ENCODE peak calls at places on chromosome 7, in eight cellular contexts. W, N, Z, I, R, L, K and T are unnamed samples.

GRCh38 chr7:44224951-44225565 is 24.3 kb downstream of the YKT6 start:
- DNase-seq in Z (no peak), K (no peak), I (no peak), W (no peak), L (no peak), N (no peak), R (no peak), T (no peak)

GRCh38 chr7:64888561-64888900 is 14.5 kb upstream of the ZNF273 start:
- DNase-seq in L (no peak), W (peak), R (no peak), K (no peak), I (no peak), Z (no peak), N (no peak), T (no peak)

GRCh38 chr7:116953372-116953726 is at the start of gene ST7:
- DNase-seq in I (peak), N (peak), L (peak), R (peak), K (peak), W (peak), Z (peak), T (peak)

GRCh38 chr7:158285383-158285770 is 302.2 kb downstream of the PTPRN2 start:
- DNase-seq in Z (no peak), L (no peak), R (no peak), K (no peak), I (no peak), W (no peak), N (no peak), T (no peak)

GRCh38 chr7:113100091-113100723 is 13.6 kb upstream of the GPR85 start:
- DNase-seq in I (no peak), L (no peak), N (no peak), Z (peak), K (no peak), W (peak), R (peak), T (no peak)

GRCh38 chr7:141483044-141483443 is 68.2 kb upstream of the AGK start:
- DNase-seq in I (no peak), Z (no peak), W (no peak), R (no peak), L (no peak), K (peak), N (no peak), T (no peak)

GRCh38 chr7:30143748-30144251 is 9.0 kb downstream of the MTURN start:
- DNase-seq in Z (peak), R (peak), N (no peak), L (peak), I (no peak), K (no peak), W (peak), T (no peak)

GRCh38 chr7:2162959-2163358 is 69.8 kb downstream of the MAD1L1 start:
- DNase-seq in W (no peak), I (no peak), Z (no peak), K (no peak), R (no peak), L (no peak), N (no peak), T (no peak)

GRCh38 chr7:133583545-133584171 is 330.8 kb downstream of the EXOC4 start:
- DNase-seq in I (no peak), K (no peak), N (no peak), L (no peak), R (no peak), W (no peak), Z (no peak), T (no peak)

GRCh38 chr7:18960735-18961134 is 156.7 kb downstream of the TWIST1 start:
- DNase-seq in Z (peak), N (no peak), W (no peak), I (no peak), K (no peak), R (no peak), L (no peak), T (no peak)

GRCh38 chr7:105278973-105279687 is 109.6 kb downstream of the SRPK2 start:
- DNase-seq in N (no peak), K (no peak), Z (no peak), L (no peak), W (no peak), I (no peak), R (no peak), T (no peak)

GRCh38 chr7:140475747-140476333 is 3.5 kb downstream of the MKRN1 start:
- DNase-seq in L (peak), N (peak), Z (peak), R (peak), W (peak), I (peak), K (peak), T (peak)

GRCh38 chr7:50853311-50853710 is 70.6 kb upstream of the GRB10 start:
- DNase-seq in K (no peak), R (no peak), L (no peak), W (no peak), N (no peak), I (no peak), Z (no peak), T (no peak)

GRCh38 chr7:33196194-33196593 is 66.8 kb downstream of the BBS9 start:
- DNase-seq in L (no peak), N (no peak), K (no peak), Z (peak), W (peak), R (no peak), I (no peak), T (no peak)

GRCh38 chr7:42193457-42194111 is 43.4 kb downstream of the GLI3 start:
- DNase-seq in L (no peak), R (no peak), W (peak), I (no peak), N (no peak), K (no peak), Z (no peak), T (no peak)

GRCh38 chr7:156947120-156947843 is 2.2 kb upstream of the NOM1 start:
- DNase-seq in L (peak), Z (no peak), I (no peak), K (no peak), W (no peak), N (no peak), R (peak), T (no peak)

GRCh38 chr7:44220046-44220720 is 19.4 kb downstream of the YKT6 start:
- DNase-seq in K (no peak), I (no peak), Z (no peak), L (no peak), W (no peak), N (no peak), R (no peak), T (no peak)